ENCODE peak calls at places on chromosomes 13 and 19, in four cellular contexts. X is K562, Z is HepG2, F is GM12878. P is an unnamed sample.

GRCh38 chr19:45404557-45405434 is at the start of gene PPP1R13L:
- DNase-seq in X (peak), Z (peak), F (peak), P (peak)

GRCh38 chr19:45331411-45331810 is 8.7 kb upstream of the CKM start:
- DNase-seq in X (no peak), Z (peak), F (no peak), P (peak)

GRCh38 chr13:90738881-90739280 is 608.6 kb upstream of the MIR17HG start:
- DNase-seq in X (no peak), Z (no peak), F (no peak), P (no peak)

GRCh38 chr13:65540064-65540635 is 1690.0 kb downstream of the PCDH9 start:
- DNase-seq in X (no peak), Z (no peak), F (no peak), P (no peak)

GRCh38 chr13:44236370-44236769 is 137.3 kb upstream of the SERP2 start:
- DNase-seq in X (no peak), Z (no peak), F (no peak), P (no peak)

GRCh38 chr13:23984541-23984940 is 87.2 kb upstream of the C1QTNF9B start:
- DNase-seq in X (no peak), Z (no peak), F (no peak), P (no peak)

GRCh38 chr19:15381864-15382263 is 2.3 kb upstream of the AKAP8 start:
- DNase-seq in X (no peak), Z (no peak), F (no peak), P (no peak)

GRCh38 chr19:10010247-10010691 is at the start of gene COL5A3:
- DNase-seq in X (no peak), Z (no peak), F (no peak), P (no peak)

GRCh38 chr13:110323172-110323851 is 16.2 kb downstream of the COL4A2 start:
- DNase-seq in X (no peak), Z (no peak), F (no peak), P (no peak)

GRCh38 chr13:35957174-35957867 is 173.9 kb downstream of the DCLK1 start:
- DNase-seq in X (no peak), Z (no peak), F (no peak), P (no peak)

GRCh38 chr19:58042709-58043340 is 9.0 kb downstream of the ZSCAN1 start:
- DNase-seq in X (no peak), Z (no peak), F (no peak), P (no peak)

GRCh38 chr13:88464851-88465250 is 793.7 kb downstream of the SLITRK5 start:
- DNase-seq in X (no peak), Z (no peak), F (no peak), P (no peak)

GRCh38 chr13:65917731-65918130 is 1312.4 kb downstream of the PCDH9 start:
- DNase-seq in X (no peak), Z (no peak), F (no peak), P (no peak)

GRCh38 chr19:12000152-12000981 is 35.1 kb downstream of the ZNF433 start:
- DNase-seq in X (no peak), Z (no peak), F (peak), P (no peak)

GRCh38 chr13:77028202-77028601 is 1.2 kb upstream of the FBXL3 start:
- DNase-seq in X (peak), Z (no peak), F (no peak), P (peak)

GRCh38 chr19:3986260-3987041 is 1.2 kb upstream of the EEF2 start:
- DNase-seq in X (peak), Z (peak), F (peak), P (peak)

GRCh38 chr19:3984584-3984907 is 717 bp downstream of the EEF2 start:
- DNase-seq in X (no peak), Z (no peak), F (no peak), P (no peak)

GRCh38 chr19:3983936-3984583 is 1.2 kb downstream of the EEF2 start:
- DNase-seq in X (no peak), Z (no peak), F (no peak), P (no peak)

GRCh38 chr19:3985643-3986259 is 488 bp upstream of the EEF2 start:
- DNase-seq in X (no peak), Z (no peak), F (no peak), P (no peak)

DNA sequence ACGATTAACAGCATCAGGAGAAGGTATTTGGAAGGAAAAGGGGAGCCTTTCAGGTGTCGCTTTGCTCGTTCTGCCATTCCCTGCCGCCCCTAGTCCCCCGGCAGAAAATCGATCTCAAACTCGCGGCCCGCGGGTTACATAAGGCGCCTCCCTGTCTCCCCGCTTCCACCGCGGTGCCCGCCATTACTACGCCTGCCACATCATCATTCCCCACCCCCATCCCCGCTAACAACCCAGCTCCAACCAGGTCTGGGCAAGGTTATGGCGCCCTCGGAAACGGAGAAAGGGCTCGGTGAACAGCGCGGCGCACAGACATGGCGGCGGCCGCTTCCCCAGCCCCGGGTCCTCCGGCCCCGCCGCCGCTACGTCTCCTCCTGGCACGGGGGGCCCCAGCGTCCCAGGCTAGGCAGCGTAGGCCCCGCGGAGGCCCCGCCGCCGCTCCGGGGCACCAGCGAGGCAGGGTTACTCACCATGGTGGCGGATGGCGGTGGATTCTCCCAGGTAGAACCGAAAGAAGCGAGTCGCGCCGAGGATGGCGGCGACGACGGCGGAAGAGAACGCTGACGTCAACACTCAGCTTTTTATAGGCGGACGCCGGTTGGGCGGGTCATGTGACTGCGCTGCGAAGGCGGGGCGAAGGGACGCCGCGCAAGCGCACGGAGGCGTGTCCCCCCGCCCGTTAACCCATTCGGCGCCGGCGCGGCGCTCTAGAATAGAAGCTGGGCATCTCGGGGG is at the start of gene EEF2:
- DNase-seq in X (peak), Z (peak), F (peak), P (peak)
- TF ChIP-seq FOXK2 in X (no peak), Z (no peak), F (no peak), P (no peak)

GRCh38 chr19:1121395-1121794 is 17.6 kb downstream of the GPX4 start:
- DNase-seq in X (no peak), Z (no peak), F (no peak), P (no peak)

GRCh38 chr19:1122021-1122971 is 18.5 kb downstream of the GPX4 start:
- DNase-seq in X (no peak), Z (no peak), F (no peak), P (no peak)

GRCh38 chr19:1123885-1124677 is 20.3 kb downstream of the GPX4 start:
- DNase-seq in X (no peak), Z (no peak), F (no peak), P (no peak)

GRCh38 chr19:1123381-1123780 is 19.6 kb downstream of the GPX4 start:
- DNase-seq in X (no peak), Z (no peak), F (no peak), P (no peak)

DNA sequence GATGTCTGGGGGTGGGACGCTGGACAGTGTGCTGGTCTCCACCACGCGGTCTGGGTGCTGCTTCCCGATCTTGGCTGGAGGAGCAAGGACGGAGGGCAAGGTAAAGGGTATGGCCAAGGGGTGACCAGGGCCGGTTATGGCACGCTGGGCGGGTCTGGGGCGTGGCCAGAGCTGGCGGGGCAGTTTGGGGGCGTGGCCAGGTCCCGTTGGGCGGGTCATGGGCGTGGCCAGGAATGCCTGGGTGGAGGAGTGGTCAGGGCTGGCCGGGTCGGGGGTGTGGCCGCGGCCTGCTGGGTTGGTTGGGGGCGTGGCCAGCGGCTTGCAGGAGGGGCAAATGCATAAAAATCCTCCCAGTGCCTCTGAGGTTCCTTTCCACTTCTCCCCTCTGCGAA is 19.2 kb downstream of the GPX4 start:
- DNase-seq in X (peak), Z (peak), F (no peak), P (peak)
- TF ChIP-seq BHLHE40 in X (no peak), Z (no peak), F (no peak), P (no peak)

DNA sequence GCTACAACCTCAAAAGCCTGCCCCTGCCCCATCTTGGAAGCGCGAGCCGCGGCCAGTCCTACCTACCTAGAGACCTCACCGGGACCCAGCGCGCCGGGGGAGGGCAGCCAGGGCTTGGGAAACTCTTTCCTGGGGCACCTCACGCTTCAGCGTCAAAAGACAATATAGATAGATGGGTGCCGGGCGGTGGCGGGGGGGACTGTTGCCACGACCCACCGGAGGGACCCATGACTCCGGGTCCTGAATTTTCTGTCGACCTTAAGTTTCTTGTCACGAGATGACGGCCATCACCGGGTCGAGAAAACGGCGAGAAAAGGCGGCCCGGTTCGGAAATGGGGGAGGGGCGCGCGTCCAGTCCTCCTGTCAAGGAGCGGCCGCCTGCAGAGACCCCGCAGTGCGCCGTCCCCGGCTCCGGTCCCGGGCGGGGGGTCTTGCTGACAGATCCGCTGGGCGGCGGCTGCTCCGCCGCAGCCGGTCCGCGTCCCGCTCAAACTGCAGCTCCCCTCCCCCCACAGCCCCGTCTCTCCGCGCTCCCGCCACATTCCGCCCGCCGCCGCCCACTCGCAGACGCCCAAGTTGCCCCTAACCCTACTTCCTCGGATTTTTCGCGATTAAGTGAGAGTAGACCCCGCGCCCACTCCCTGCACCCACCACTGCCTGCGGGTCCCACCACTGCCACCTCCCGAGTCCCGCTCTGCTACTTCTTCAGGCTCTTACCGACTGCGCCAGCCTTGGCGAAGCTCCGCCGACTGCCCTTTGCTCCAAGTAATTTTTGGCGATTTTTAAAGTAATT is 66.1 kb downstream of the KCNRG start:
- DNase-seq in X (peak), Z (no peak), F (no peak), P (peak)
- TF ChIP-seq FOXK2 in X (no peak), Z (no peak), F (no peak), P (no peak)

GRCh38 chr13:30844548-30845296 is 61.3 kb upstream of the MEDAG start:
- DNase-seq in X (no peak), Z (no peak), F (no peak), P (no peak)

GRCh38 chr13:30846311-30846710 is 59.8 kb upstream of the MEDAG start:
- DNase-seq in X (no peak), Z (no peak), F (no peak), P (no peak)

GRCh38 chr13:30843548-30843947 is 62.5 kb upstream of the MEDAG start:
- DNase-seq in X (no peak), Z (no peak), F (no peak), P (no peak)

GRCh38 chr13:30846844-30847243 is 59.2 kb upstream of the MEDAG start:
- DNase-seq in X (no peak), Z (peak), F (no peak), P (no peak)

GRCh38 chr13:30845297-30846214 is 60.5 kb upstream of the MEDAG start:
- DNase-seq in X (no peak), Z (peak), F (no peak), P (no peak)
- TF ChIP-seq BHLHE40 in X (no peak), Z (no peak), F (no peak), P (no peak)

DNA sequence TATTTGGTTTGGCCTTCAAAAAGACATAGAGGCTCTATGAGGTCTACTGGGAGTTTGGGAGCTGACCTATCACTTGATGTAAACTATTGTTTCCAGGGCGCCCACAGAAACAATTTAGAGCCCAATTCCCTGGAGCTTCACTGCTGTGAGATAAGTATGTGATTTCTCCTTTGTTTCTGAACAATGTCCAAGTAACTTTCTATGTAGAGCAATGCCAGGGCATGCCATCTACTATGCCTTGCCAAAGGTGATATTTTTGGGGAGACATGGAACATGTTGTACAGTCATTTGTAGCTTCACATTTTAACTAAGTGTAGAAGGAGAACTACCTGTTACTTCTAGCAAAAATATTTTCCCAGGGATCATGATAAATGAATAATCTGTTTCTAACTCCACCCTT is 872.6 kb downstream of the GPC5 start:
- DNase-seq in X (no peak), Z (no peak), F (no peak), P (no peak)
- TF ChIP-seq FOXK2 in X (no peak), Z (no peak), F (no peak), P (no peak)

GRCh38 chr19:30694156-30694555 is 322.0 kb downstream of the ZNF536 start:
- DNase-seq in X (no peak), Z (no peak), F (no peak), P (no peak)

GRCh38 chr19:30699871-30700280 is 327.7 kb downstream of the ZNF536 start:
- DNase-seq in X (no peak), Z (no peak), F (no peak), P (no peak)

GRCh38 chr19:30693179-30693578 is 321.0 kb downstream of the ZNF536 start:
- DNase-seq in X (no peak), Z (no peak), F (no peak), P (no peak)

GRCh38 chr19:30695171-30695875 is 323.1 kb downstream of the ZNF536 start:
- DNase-seq in X (peak), Z (no peak), F (no peak), P (no peak)

GRCh38 chr19:30696514-30696913 is 324.3 kb downstream of the ZNF536 start:
- DNase-seq in X (peak), Z (no peak), F (no peak), P (peak)
- TF ChIP-seq BHLHE40 in X (no peak), Z (no peak), F (no peak), P (no peak)